ENCODE peak calls at places on chromosomes 7 and 10, in five cellular contexts. One of them, this sample, is unnamed.
A peak's percentile ranks its signal among the peaks of the same experiment; 100 is the strongest.

GRCh38 chr10:16967866-16968721 is 150.9 kb upstream of the RSU1 start:
- DNase-seq in neuronal stem cell: peak; percentile 75
- DNase-seq in H1: peak; percentile 25
- DNase-seq in trophoblast cell: no peak
- DNase-seq in mesenchymal stem cell: peak; percentile 95
- DNase-seq in this sample: peak; percentile 59

GRCh38 chr7:4766666-4767530 is 8.5 kb upstream of the AP5Z1 start:
- DNase-seq in mesenchymal stem cell: no peak
- DNase-seq in H1: no peak
- DNase-seq in trophoblast cell: no peak
- DNase-seq in neuronal stem cell: no peak
- DNase-seq in this sample: no peak

GRCh38 chr7:19116121-19117080 is 1.0 kb downstream of the TWIST1 start:
- DNase-seq in H1: no peak
- DNase-seq in mesenchymal stem cell: peak; percentile 38
- DNase-seq in neuronal stem cell: peak; percentile 46
- DNase-seq in trophoblast cell: no peak
- DNase-seq in this sample: peak; percentile 63

GRCh38 chr10:63166742-63167258 is 33.7 kb downstream of the NRBF2 start:
- DNase-seq in trophoblast cell: peak; percentile 31
- DNase-seq in H1: no peak
- DNase-seq in neuronal stem cell: peak; percentile 51
- DNase-seq in mesenchymal stem cell: peak; percentile 85
- DNase-seq in this sample: no peak

GRCh38 chr7:134048166-134048565 is 79.0 kb upstream of the LRGUK start:
- DNase-seq in neuronal stem cell: no peak
- DNase-seq in H1: no peak
- DNase-seq in mesenchymal stem cell: no peak
- DNase-seq in trophoblast cell: no peak
- DNase-seq in this sample: no peak

GRCh38 chr7:107045980-107046379 is 1.5 kb downstream of the PRKAR2B start:
- DNase-seq in trophoblast cell: no peak
- DNase-seq in H1: no peak
- DNase-seq in mesenchymal stem cell: peak; percentile 81
- DNase-seq in neuronal stem cell: no peak
- DNase-seq in this sample: no peak

GRCh38 chr10:121949052-121949451 is 21.2 kb upstream of the ATE1 start:
- DNase-seq in neuronal stem cell: no peak
- DNase-seq in H1: no peak
- DNase-seq in trophoblast cell: no peak
- DNase-seq in mesenchymal stem cell: no peak
- DNase-seq in this sample: no peak

GRCh38 chr7:141202540-141202939 is 128.7 kb downstream of the TMEM178B start:
- DNase-seq in H1: no peak
- DNase-seq in trophoblast cell: no peak
- DNase-seq in neuronal stem cell: no peak
- DNase-seq in mesenchymal stem cell: no peak
- DNase-seq in this sample: no peak

GRCh38 chr7:91029688-91030087 is 234.5 kb upstream of the FZD1 start:
- DNase-seq in neuronal stem cell: no peak
- DNase-seq in trophoblast cell: no peak
- DNase-seq in H1: no peak
- DNase-seq in mesenchymal stem cell: no peak
- DNase-seq in this sample: no peak

GRCh38 chr10:24307173-24307572 is 98.2 kb downstream of the KIAA1217 start:
- DNase-seq in trophoblast cell: no peak
- DNase-seq in neuronal stem cell: no peak
- DNase-seq in H1: no peak
- DNase-seq in mesenchymal stem cell: no peak
- DNase-seq in this sample: no peak

GRCh38 chr7:149558149-149558861 is 60.7 kb upstream of the ZNF746 start:
- DNase-seq in H1: no peak
- DNase-seq in mesenchymal stem cell: no peak
- DNase-seq in neuronal stem cell: no peak
- DNase-seq in trophoblast cell: no peak
- DNase-seq in this sample: no peak

GRCh38 chr10:124721295-124722052 is 22.7 kb downstream of the FAM53B start:
- DNase-seq in trophoblast cell: no peak
- DNase-seq in neuronal stem cell: no peak
- DNase-seq in mesenchymal stem cell: no peak
- DNase-seq in H1: no peak
- DNase-seq in this sample: no peak

GRCh38 chr7:149725916-149726315 is 47.5 kb downstream of the ZNF467 start:
- DNase-seq in neuronal stem cell: no peak
- DNase-seq in H1: no peak
- DNase-seq in mesenchymal stem cell: no peak
- DNase-seq in trophoblast cell: no peak
- DNase-seq in this sample: peak; percentile 17

GRCh38 chr7:16889851-16890443 is 8.2 kb upstream of the AGR3 start:
- DNase-seq in neuronal stem cell: no peak
- DNase-seq in H1: no peak
- DNase-seq in trophoblast cell: no peak
- DNase-seq in mesenchymal stem cell: no peak
- DNase-seq in this sample: no peak

GRCh38 chr10:14353291-14353913 is 22.7 kb upstream of the FRMD4A start:
- DNase-seq in neuronal stem cell: no peak
- DNase-seq in H1: no peak
- DNase-seq in mesenchymal stem cell: no peak
- DNase-seq in trophoblast cell: no peak
- DNase-seq in this sample: peak; percentile 40

GRCh38 chr7:48637382-48637781 is 287.0 kb upstream of the CDC14C start:
- DNase-seq in trophoblast cell: no peak
- DNase-seq in neuronal stem cell: no peak
- DNase-seq in mesenchymal stem cell: no peak
- DNase-seq in H1: no peak
- DNase-seq in this sample: no peak

GRCh38 chr10:60089095-60089494 is 182.7 kb upstream of the CCDC6 start:
- DNase-seq in neuronal stem cell: no peak
- DNase-seq in mesenchymal stem cell: peak; percentile 14
- DNase-seq in H1: no peak
- DNase-seq in trophoblast cell: no peak
- DNase-seq in this sample: no peak

GRCh38 chr7:150444674-150445365 is 5.6 kb upstream of the GIMAP8 start:
- DNase-seq in neuronal stem cell: no peak
- DNase-seq in H1: no peak
- DNase-seq in mesenchymal stem cell: no peak
- DNase-seq in trophoblast cell: no peak
- DNase-seq in this sample: no peak

GRCh38 chr7:28470344-28470743 is 58.0 kb downstream of the CREB5 start:
- DNase-seq in neuronal stem cell: no peak
- DNase-seq in mesenchymal stem cell: no peak
- DNase-seq in H1: no peak
- DNase-seq in trophoblast cell: no peak
- DNase-seq in this sample: no peak

GRCh38 chr10:70603439-70603778 is 868 bp upstream of the PRF1 start:
- DNase-seq in neuronal stem cell: no peak
- DNase-seq in mesenchymal stem cell: no peak
- DNase-seq in trophoblast cell: no peak
- DNase-seq in H1: no peak
- DNase-seq in this sample: no peak

GRCh38 chr7:151727579-151728285 is 149.2 kb downstream of the PRKAG2 start:
- DNase-seq in H1: peak; percentile 54
- DNase-seq in neuronal stem cell: no peak
- DNase-seq in mesenchymal stem cell: peak; percentile 97
- DNase-seq in trophoblast cell: peak; percentile 97
- DNase-seq in this sample: no peak

GRCh38 chr7:44988718-44989117 is 9.9 kb upstream of the MYO1G start:
- DNase-seq in trophoblast cell: no peak
- DNase-seq in neuronal stem cell: no peak
- DNase-seq in H1: no peak
- DNase-seq in mesenchymal stem cell: no peak
- DNase-seq in this sample: no peak

GRCh38 chr10:108582387-108582786 is 1340.9 kb downstream of the XPNPEP1 start:
- DNase-seq in neuronal stem cell: no peak
- DNase-seq in H1: no peak
- DNase-seq in mesenchymal stem cell: peak; percentile 51
- DNase-seq in trophoblast cell: no peak
- DNase-seq in this sample: no peak

GRCh38 chr7:141654551-141654950 is 47.4 kb downstream of the DENND11 start:
- DNase-seq in neuronal stem cell: peak; percentile 55
- DNase-seq in trophoblast cell: peak; percentile 7
- DNase-seq in mesenchymal stem cell: peak; percentile 78
- DNase-seq in H1: peak; percentile 46
- DNase-seq in this sample: peak; percentile 76

GRCh38 chr10:107474650-107475049 is 310.1 kb upstream of the SORCS1 start:
- DNase-seq in neuronal stem cell: no peak
- DNase-seq in trophoblast cell: no peak
- DNase-seq in H1: no peak
- DNase-seq in mesenchymal stem cell: no peak
- DNase-seq in this sample: no peak

GRCh38 chr7:143882020-143882610 is 19.9 kb downstream of the TCAF1 start:
- DNase-seq in trophoblast cell: no peak
- DNase-seq in neuronal stem cell: peak; percentile 79
- DNase-seq in H1: no peak
- DNase-seq in mesenchymal stem cell: peak; percentile 88
- DNase-seq in this sample: peak; percentile 56

GRCh38 chr10:72058989-72059842 is 29.1 kb downstream of the SPOCK2 start:
- DNase-seq in H1: no peak
- DNase-seq in trophoblast cell: no peak
- DNase-seq in mesenchymal stem cell: peak; percentile 33
- DNase-seq in neuronal stem cell: no peak
- DNase-seq in this sample: no peak

GRCh38 chr7:16726189-16726588 is 27.4 kb upstream of the TSPAN13 start:
- DNase-seq in trophoblast cell: no peak
- DNase-seq in H1: no peak
- DNase-seq in mesenchymal stem cell: no peak
- DNase-seq in neuronal stem cell: no peak
- DNase-seq in this sample: no peak

GRCh38 chr7:77859343-77859742 is 60.8 kb downstream of the PHTF2 start:
- DNase-seq in H1: no peak
- DNase-seq in trophoblast cell: no peak
- DNase-seq in neuronal stem cell: no peak
- DNase-seq in mesenchymal stem cell: no peak
- DNase-seq in this sample: no peak

GRCh38 chr7:50665403-50666123 is 100.4 kb upstream of the DDC start:
- DNase-seq in mesenchymal stem cell: peak; percentile 54
- DNase-seq in H1: no peak
- DNase-seq in trophoblast cell: no peak
- DNase-seq in neuronal stem cell: no peak
- DNase-seq in this sample: no peak

GRCh38 chr7:124497209-124497608 is 268.4 kb downstream of the GPR37 start:
- DNase-seq in H1: no peak
- DNase-seq in mesenchymal stem cell: no peak
- DNase-seq in trophoblast cell: no peak
- DNase-seq in neuronal stem cell: no peak
- DNase-seq in this sample: no peak

GRCh38 chr10:94991243-94991888 is 52.9 kb downstream of the CYP2C9 start:
- DNase-seq in H1: no peak
- DNase-seq in mesenchymal stem cell: no peak
- DNase-seq in trophoblast cell: peak; percentile 78
- DNase-seq in neuronal stem cell: no peak
- DNase-seq in this sample: peak; percentile 29

GRCh38 chr10:28179006-28179405 is 123.9 kb downstream of the MPP7 start:
- DNase-seq in neuronal stem cell: no peak
- DNase-seq in mesenchymal stem cell: no peak
- DNase-seq in H1: no peak
- DNase-seq in trophoblast cell: no peak
- DNase-seq in this sample: no peak

GRCh38 chr10:28177944-28178637 is 124.8 kb downstream of the MPP7 start:
- DNase-seq in mesenchymal stem cell: peak; percentile 50
- DNase-seq in trophoblast cell: no peak
- DNase-seq in H1: no peak
- DNase-seq in neuronal stem cell: no peak
- DNase-seq in this sample: no peak

GRCh38 chr10:28181478-28182096 is 121.3 kb downstream of the MPP7 start:
- DNase-seq in neuronal stem cell: no peak
- DNase-seq in H1: no peak
- DNase-seq in mesenchymal stem cell: peak; percentile 6
- DNase-seq in trophoblast cell: no peak
- DNase-seq in this sample: no peak

GRCh38 chr10:28179490-28180099 is 123.3 kb downstream of the MPP7 start:
- DNase-seq in trophoblast cell: peak; percentile 20
- DNase-seq in mesenchymal stem cell: peak; percentile 65
- DNase-seq in neuronal stem cell: peak; percentile 50
- DNase-seq in H1: no peak
- DNase-seq in this sample: no peak

GRCh38 chr10:28180654-28181053 is 122.2 kb downstream of the MPP7 start:
- DNase-seq in H1: no peak
- DNase-seq in mesenchymal stem cell: no peak
- DNase-seq in neuronal stem cell: no peak
- DNase-seq in trophoblast cell: no peak
- DNase-seq in this sample: no peak
- H3K4ac ChIP-seq in H1: no peak overlapping the region
- H3K4ac ChIP-seq in mesenchymal stem cell: no peak overlapping the region
- H3K4ac ChIP-seq in neuronal stem cell: no peak overlapping the region
- H3K4ac ChIP-seq in trophoblast cell: no peak overlapping the region
- H3K4ac ChIP-seq in this sample: no peak overlapping the region

GRCh38 chr7:136293841-136294391 is 316.8 kb upstream of the MTPN start:
- DNase-seq in mesenchymal stem cell: no peak
- DNase-seq in neuronal stem cell: no peak
- DNase-seq in H1: no peak
- DNase-seq in trophoblast cell: no peak
- DNase-seq in this sample: no peak

GRCh38 chr7:136294977-136295376 is 317.8 kb upstream of the MTPN start:
- DNase-seq in neuronal stem cell: no peak
- DNase-seq in mesenchymal stem cell: no peak
- DNase-seq in H1: no peak
- DNase-seq in trophoblast cell: no peak
- DNase-seq in this sample: no peak

GRCh38 chr7:136292365-136292764 is 315.2 kb upstream of the MTPN start:
- DNase-seq in mesenchymal stem cell: no peak
- DNase-seq in neuronal stem cell: no peak
- DNase-seq in trophoblast cell: no peak
- DNase-seq in H1: no peak
- DNase-seq in this sample: no peak

GRCh38 chr7:136293272-136293671 is 316.1 kb upstream of the MTPN start:
- DNase-seq in trophoblast cell: no peak
- DNase-seq in H1: no peak
- DNase-seq in mesenchymal stem cell: no peak
- DNase-seq in neuronal stem cell: no peak
- DNase-seq in this sample: no peak
- H2AFZ ChIP-seq in trophoblast cell: no peak overlapping the region
- H2AFZ ChIP-seq in H1: peak overlapping the region; percentile 39
- H2AFZ ChIP-seq in mesenchymal stem cell: no peak overlapping the region
- H2AFZ ChIP-seq in neuronal stem cell: no peak overlapping the region
- H2AFZ ChIP-seq in this sample: no peak overlapping the region

GRCh38 chr7:46139079-46139478 is 218.0 kb upstream of the IGFBP3 start:
- DNase-seq in neuronal stem cell: no peak
- DNase-seq in mesenchymal stem cell: peak; percentile 48
- DNase-seq in H1: no peak
- DNase-seq in trophoblast cell: peak; percentile 69
- DNase-seq in this sample: no peak
- H2BK12ac ChIP-seq in neuronal stem cell: no peak overlapping the region
- H2BK12ac ChIP-seq in mesenchymal stem cell: no peak overlapping the region
- H2BK12ac ChIP-seq in H1: no peak overlapping the region
- H2BK12ac ChIP-seq in trophoblast cell: no peak overlapping the region
- H2BK12ac ChIP-seq in this sample: no peak overlapping the region

DNA sequence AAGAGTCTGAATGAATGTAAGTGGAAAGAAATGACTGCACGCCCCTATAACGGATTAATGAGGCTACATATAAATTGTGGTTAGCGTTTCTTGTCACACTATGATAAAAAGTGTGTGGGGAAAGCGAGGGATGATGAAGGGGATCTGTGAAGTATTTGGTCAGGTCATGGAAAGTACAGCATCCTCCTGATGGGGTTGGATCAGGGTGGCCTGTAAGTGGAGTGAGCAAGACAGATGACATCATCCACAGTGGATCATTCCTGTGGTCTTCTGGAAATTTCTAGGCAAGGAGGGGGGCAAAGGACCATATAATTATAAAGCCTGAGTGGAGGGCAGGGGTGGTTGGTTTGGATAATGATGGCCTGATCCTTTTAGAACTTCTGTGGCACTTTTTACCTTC is 606.0 kb downstream of the INHBA start:
- DNase-seq in trophoblast cell: no peak
- DNase-seq in mesenchymal stem cell: peak; percentile 71
- DNase-seq in H1: no peak
- DNase-seq in neuronal stem cell: no peak
- DNase-seq in this sample: no peak
- H3K4ac ChIP-seq in trophoblast cell: no peak overlapping the region
- H3K4ac ChIP-seq in mesenchymal stem cell: no peak overlapping the region
- H3K4ac ChIP-seq in H1: no peak overlapping the region
- H3K4ac ChIP-seq in neuronal stem cell: no peak overlapping the region
- H3K4ac ChIP-seq in this sample: no peak overlapping the region

This sample was measured in H9.